ENCODE peak calls at places on chromosome 2, in eight cellular contexts. One of them, this sample, is unnamed.

GRCh38 chr2:903223-903900 is 47.3 kb upstream of the SNTG2 start:
- DNase-seq in GM13976: no peak
- DNase-seq in HCT116: no peak
- DNase-seq in germinal center: no peak
- DNase-seq in GM12865: no peak
- DNase-seq in glutamatergic neuron: no peak
- DNase-seq in globus pallidus: no peak
- DNase-seq in hippocampal formation: no peak
- DNase-seq in this sample: no peak

GRCh38 chr2:42984617-42985016 is 192.2 kb upstream of the HAAO start:
- DNase-seq in GM13976: no peak
- DNase-seq in HCT116: no peak
- DNase-seq in germinal center: no peak
- DNase-seq in GM12865: no peak
- DNase-seq in glutamatergic neuron: no peak
- DNase-seq in globus pallidus: no peak
- DNase-seq in hippocampal formation: no peak
- DNase-seq in this sample: no peak

GRCh38 chr2:88671786-88672427 is 19.6 kb upstream of the RPIA start:
- DNase-seq in GM13976: peak
- DNase-seq in HCT116: peak
- DNase-seq in germinal center: peak
- DNase-seq in GM12865: peak
- DNase-seq in glutamatergic neuron: no peak
- DNase-seq in globus pallidus: peak
- DNase-seq in hippocampal formation: no peak
- DNase-seq in this sample: no peak

GRCh38 chr2:239465017-239466001 is 64.5 kb upstream of the HDAC4 start:
- DNase-seq in GM13976: no peak
- DNase-seq in HCT116: no peak
- DNase-seq in germinal center: no peak
- DNase-seq in GM12865: no peak
- DNase-seq in glutamatergic neuron: no peak
- DNase-seq in globus pallidus: peak
- DNase-seq in hippocampal formation: peak
- DNase-seq in this sample: no peak

GRCh38 chr2:206193643-206194382 is 34.1 kb downstream of the EEF1B2 start:
- DNase-seq in GM13976: no peak
- DNase-seq in HCT116: no peak
- DNase-seq in germinal center: no peak
- DNase-seq in GM12865: no peak
- DNase-seq in glutamatergic neuron: no peak
- DNase-seq in globus pallidus: no peak
- DNase-seq in hippocampal formation: no peak
- DNase-seq in this sample: no peak

GRCh38 chr2:112187805-112188596 is 49.8 kb downstream of the FBLN7 start:
- DNase-seq in GM13976: no peak
- DNase-seq in HCT116: peak
- DNase-seq in germinal center: peak
- DNase-seq in GM12865: peak
- DNase-seq in glutamatergic neuron: no peak
- DNase-seq in globus pallidus: no peak
- DNase-seq in hippocampal formation: no peak
- DNase-seq in this sample: no peak

GRCh38 chr2:215436705-215437570 is 1.1 kb upstream of the FN1 start:
- DNase-seq in GM13976: peak
- DNase-seq in HCT116: no peak
- DNase-seq in germinal center: peak
- DNase-seq in GM12865: peak
- DNase-seq in glutamatergic neuron: peak
- DNase-seq in globus pallidus: no peak
- DNase-seq in hippocampal formation: no peak
- DNase-seq in this sample: peak

GRCh38 chr2:55425449-55425848 is 5.8 kb upstream of the CCDC88A start:
- DNase-seq in GM13976: no peak
- DNase-seq in HCT116: no peak
- DNase-seq in germinal center: no peak
- DNase-seq in GM12865: no peak
- DNase-seq in glutamatergic neuron: no peak
- DNase-seq in globus pallidus: no peak
- DNase-seq in hippocampal formation: no peak
- DNase-seq in this sample: no peak

GRCh38 chr2:241309684-241310117 is 5.8 kb downstream of the HDLBP start:
- DNase-seq in GM13976: peak
- DNase-seq in HCT116: no peak
- DNase-seq in germinal center: peak
- DNase-seq in GM12865: peak
- DNase-seq in glutamatergic neuron: no peak
- DNase-seq in globus pallidus: peak
- DNase-seq in hippocampal formation: no peak
- DNase-seq in this sample: no peak

GRCh38 chr2:179021258-179021657 is 28.7 kb downstream of the CCDC141 start:
- DNase-seq in GM13976: peak
- DNase-seq in HCT116: no peak
- DNase-seq in germinal center: peak
- DNase-seq in GM12865: peak
- DNase-seq in glutamatergic neuron: no peak
- DNase-seq in globus pallidus: no peak
- DNase-seq in hippocampal formation: no peak
- DNase-seq in this sample: no peak

GRCh38 chr2:19238440-19238839 is 120.0 kb downstream of the OSR1 start:
- DNase-seq in GM13976: no peak
- DNase-seq in HCT116: no peak
- DNase-seq in germinal center: no peak
- DNase-seq in GM12865: no peak
- DNase-seq in glutamatergic neuron: no peak
- DNase-seq in globus pallidus: no peak
- DNase-seq in hippocampal formation: no peak
- DNase-seq in this sample: no peak

GRCh38 chr2:20573611-20574422 is 77.1 kb downstream of the HS1BP3 start:
- DNase-seq in GM13976: no peak
- DNase-seq in HCT116: no peak
- DNase-seq in germinal center: no peak
- DNase-seq in GM12865: no peak
- DNase-seq in glutamatergic neuron: no peak
- DNase-seq in globus pallidus: peak
- DNase-seq in hippocampal formation: peak
- DNase-seq in this sample: no peak

GRCh38 chr2:238370482-238371372 is 50.4 kb downstream of the TRAF3IP1 start:
- DNase-seq in GM13976: peak
- DNase-seq in HCT116: peak
- DNase-seq in germinal center: peak
- DNase-seq in GM12865: peak
- DNase-seq in glutamatergic neuron: peak
- DNase-seq in globus pallidus: peak
- DNase-seq in hippocampal formation: peak
- DNase-seq in this sample: peak

GRCh38 chr2:239601880-239602279 is 201.1 kb upstream of the HDAC4 start:
- DNase-seq in GM13976: no peak
- DNase-seq in HCT116: no peak
- DNase-seq in germinal center: no peak
- DNase-seq in GM12865: no peak
- DNase-seq in glutamatergic neuron: no peak
- DNase-seq in globus pallidus: no peak
- DNase-seq in hippocampal formation: no peak
- DNase-seq in this sample: no peak

GRCh38 chr2:165868211-165868610 is 74.2 kb upstream of the GALNT3 start:
- DNase-seq in GM13976: no peak
- DNase-seq in HCT116: no peak
- DNase-seq in germinal center: no peak
- DNase-seq in GM12865: no peak
- DNase-seq in glutamatergic neuron: no peak
- DNase-seq in globus pallidus: no peak
- DNase-seq in hippocampal formation: no peak
- DNase-seq in this sample: no peak

GRCh38 chr2:233799716-233800115 is 21.6 kb downstream of the MROH2A start:
- DNase-seq in GM13976: no peak
- DNase-seq in HCT116: no peak
- DNase-seq in germinal center: no peak
- DNase-seq in GM12865: no peak
- DNase-seq in glutamatergic neuron: no peak
- DNase-seq in globus pallidus: no peak
- DNase-seq in hippocampal formation: no peak
- DNase-seq in this sample: no peak

GRCh38 chr2:217054791-217055190 is 194.9 kb upstream of the TNP1 start:
- DNase-seq in GM13976: no peak
- DNase-seq in HCT116: no peak
- DNase-seq in germinal center: no peak
- DNase-seq in GM12865: peak
- DNase-seq in glutamatergic neuron: no peak
- DNase-seq in globus pallidus: peak
- DNase-seq in hippocampal formation: no peak
- DNase-seq in this sample: no peak

GRCh38 chr2:207265363-207265762 is 99.6 kb upstream of the KLF7 start:
- DNase-seq in GM13976: no peak
- DNase-seq in HCT116: no peak
- DNase-seq in germinal center: no peak
- DNase-seq in GM12865: no peak
- DNase-seq in glutamatergic neuron: no peak
- DNase-seq in globus pallidus: no peak
- DNase-seq in hippocampal formation: no peak
- DNase-seq in this sample: no peak

GRCh38 chr2:229434131-229434530 is 163.0 kb upstream of the PID1 start:
- DNase-seq in GM13976: no peak
- DNase-seq in HCT116: no peak
- DNase-seq in germinal center: no peak
- DNase-seq in GM12865: no peak
- DNase-seq in glutamatergic neuron: no peak
- DNase-seq in globus pallidus: no peak
- DNase-seq in hippocampal formation: no peak
- DNase-seq in this sample: no peak

GRCh38 chr2:128377071-128377910 is 58.6 kb upstream of the HS6ST1 start:
- DNase-seq in GM13976: no peak
- DNase-seq in HCT116: no peak
- DNase-seq in germinal center: no peak
- DNase-seq in GM12865: no peak
- DNase-seq in glutamatergic neuron: no peak
- DNase-seq in globus pallidus: no peak
- DNase-seq in hippocampal formation: no peak
- DNase-seq in this sample: no peak

This sample was measured in NT2/D1.